ENCODE peak calls at places on chromosomes 16 and 17, in six cellular contexts. U, K, J, H, Q and E are unnamed samples.

GRCh38 chr17:43588121-43588520 is 42.0 kb upstream of the ETV4 start:
- DNase-seq in U (no peak), K (no peak), J (no peak), H (no peak), Q (no peak), E (no peak)

GRCh38 chr17:16406742-16407674 is 8.4 kb upstream of the TRPV2 start:
- DNase-seq in U (no peak), K (no peak), J (peak), H (no peak), Q (peak), E (peak)

GRCh38 chr17:83064732-83065659 is 14.4 kb upstream of the METRNL start:
- DNase-seq in U (no peak), K (no peak), J (peak), H (peak), Q (peak), E (peak)

GRCh38 chr16:68292425-68292824 is 18.3 kb downstream of the SLC7A6OS start:
- DNase-seq in U (no peak), K (no peak), J (no peak), H (no peak), Q (no peak), E (no peak)

GRCh38 chr17:82944990-82945389 is 105.2 kb upstream of the ZNF750 start:
- DNase-seq in U (no peak), K (no peak), J (no peak), H (no peak), Q (no peak), E (no peak)

GRCh38 chr16:11328172-11329079 is 16.8 kb upstream of the RMI2 start:
- DNase-seq in U (peak), K (no peak), J (peak), H (peak), Q (peak), E (no peak)

GRCh38 chr17:64778367-64779290 is 116.5 kb upstream of the SMURF2 start:
- DNase-seq in U (no peak), K (no peak), J (no peak), H (peak), Q (peak), E (peak)

GRCh38 chr16:845349-845740 is 44.8 kb upstream of the GNG13 start:
- DNase-seq in U (no peak), K (no peak), J (no peak), H (no peak), Q (no peak), E (no peak)

GRCh38 chr16:86303787-86304685 is 206.3 kb upstream of the FOXF1 start:
- DNase-seq in U (no peak), K (no peak), J (no peak), H (peak), Q (peak), E (no peak)

GRCh38 chr16:86298166-86299131 is 211.9 kb upstream of the FOXF1 start:
- DNase-seq in U (no peak), K (no peak), J (no peak), H (peak), Q (no peak), E (no peak)

GRCh38 chr16:86299882-86300490 is 210.3 kb upstream of the FOXF1 start:
- DNase-seq in U (no peak), K (no peak), J (no peak), H (peak), Q (no peak), E (no peak)

GRCh38 chr16:86302710-86303109 is 207.6 kb upstream of the FOXF1 start:
- DNase-seq in U (no peak), K (no peak), J (no peak), H (peak), Q (no peak), E (no peak)

GRCh38 chr16:86300746-86301480 is 209.4 kb upstream of the FOXF1 start:
- DNase-seq in U (no peak), K (no peak), J (no peak), H (peak), Q (no peak), E (no peak)
- TF ChIP-seq CTCF in U (no peak), K (no peak), J (no peak), H (no peak), Q (no peak), E (no peak)

GRCh38 chr16:29663020-29663828 is at the start of gene SPN:
- DNase-seq in U (no peak), K (no peak), J (no peak), H (no peak), Q (peak), E (no peak)

GRCh38 chr16:29662729-29663019 is 373 bp upstream of the SPN start:
- DNase-seq in U (no peak), K (no peak), J (no peak), H (no peak), Q (peak), E (no peak)

GRCh38 chr16:29665294-29666077 is 2.4 kb downstream of the SPN start:
- DNase-seq in U (no peak), K (no peak), J (no peak), H (no peak), Q (no peak), E (no peak)

GRCh38 chr16:29663829-29664132 is 734 bp downstream of the SPN start:
- DNase-seq in U (no peak), K (no peak), J (no peak), H (no peak), Q (no peak), E (no peak)

DNA sequence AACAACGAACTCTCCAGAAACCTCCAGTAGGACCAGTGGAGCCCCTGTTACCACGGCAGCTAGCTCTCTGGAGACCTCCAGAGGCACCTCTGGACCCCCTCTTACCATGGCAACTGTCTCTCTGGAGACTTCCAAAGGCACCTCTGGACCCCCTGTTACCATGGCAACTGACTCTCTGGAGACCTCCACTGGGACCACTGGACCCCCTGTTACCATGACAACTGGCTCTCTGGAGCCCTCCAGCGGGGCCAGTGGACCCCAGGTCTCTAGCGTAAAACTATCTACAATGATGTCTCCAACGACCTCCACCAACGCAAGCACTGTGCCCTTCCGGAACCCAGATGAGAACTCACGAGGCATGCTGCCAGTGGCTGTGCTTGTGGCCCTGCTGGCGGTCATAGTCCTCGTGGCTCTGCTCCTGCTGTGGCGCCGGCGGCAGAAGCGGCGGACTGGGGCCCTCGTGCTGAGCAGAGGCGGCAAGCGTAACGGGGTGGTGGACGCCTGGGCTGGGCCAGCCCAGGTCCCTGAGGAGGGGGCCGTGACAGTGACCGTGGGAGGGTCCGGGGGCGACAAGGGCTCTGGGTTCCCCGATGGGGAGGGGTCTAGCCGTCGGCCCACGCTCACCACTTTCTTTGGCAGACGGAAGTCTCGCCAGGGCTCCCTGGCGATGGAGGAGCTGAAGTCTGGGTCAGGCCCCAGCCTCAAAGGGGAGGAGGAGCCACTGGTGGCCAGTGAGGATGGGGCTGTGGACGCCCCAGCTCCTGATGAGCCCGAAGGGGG is 1.3 kb downstream of the SPN start:
- DNase-seq in U (no peak), K (no peak), J (no peak), H (no peak), Q (no peak), E (no peak)
- TF ChIP-seq CTCF in U (no peak), K (no peak), J (no peak), H (no peak), Q (no peak), E (no peak)

DNA sequence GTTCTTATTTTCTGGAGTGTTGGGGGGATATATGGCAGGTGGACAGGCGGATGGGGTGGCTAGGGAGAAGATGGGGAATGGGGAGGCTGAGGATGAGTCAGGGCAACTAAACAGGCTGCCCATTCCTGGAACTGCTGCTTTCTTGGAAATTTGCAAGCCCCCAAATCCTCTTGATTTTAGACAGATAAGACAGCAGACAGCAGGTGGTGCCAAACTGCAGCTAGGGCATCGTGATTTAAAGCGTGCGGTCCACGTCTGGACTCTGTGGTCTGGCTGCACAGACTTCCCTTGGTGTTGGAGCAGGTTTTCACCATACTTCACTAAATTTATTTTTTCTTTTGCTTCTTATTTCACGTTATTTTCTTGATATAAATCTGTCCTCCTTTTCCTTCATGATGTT is 10.9 kb upstream of the KRT24 start:
- DNase-seq in U (no peak), K (no peak), J (no peak), H (no peak), Q (no peak), E (no peak)
- TF ChIP-seq CTCF in U (peak), K (no peak), J (no peak), H (no peak), Q (no peak), E (no peak)

DNA sequence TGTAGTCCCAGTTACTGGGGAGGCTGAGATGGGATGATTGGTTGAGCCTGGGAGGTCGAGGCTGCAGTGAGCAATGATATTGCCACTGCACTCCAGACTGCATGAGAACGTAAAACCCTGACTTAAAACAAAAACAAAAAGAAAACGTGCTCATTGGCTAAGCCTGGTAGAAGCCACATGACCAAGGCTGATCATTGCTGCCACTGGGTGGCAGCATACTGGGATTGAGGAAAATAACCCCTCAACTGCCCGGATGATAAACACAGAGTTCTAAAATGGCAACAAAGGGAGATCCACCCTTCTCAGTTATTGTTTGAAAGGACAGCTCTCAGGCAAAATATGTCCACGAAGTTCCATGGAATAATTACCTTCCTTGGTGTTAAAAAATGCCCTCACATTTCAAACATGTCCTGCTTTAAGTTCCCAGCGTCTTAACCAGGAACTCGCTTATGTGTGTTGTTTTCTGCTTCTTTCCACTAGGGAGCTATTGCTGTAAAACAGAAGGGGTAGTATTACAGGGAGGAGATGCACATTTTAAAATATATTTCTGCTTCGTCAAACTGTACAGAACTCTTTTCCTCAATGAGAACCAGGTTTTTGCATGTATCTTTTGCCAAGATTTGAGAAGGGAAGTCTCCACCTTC is 675.3 kb downstream of the MAF start:
- DNase-seq in U (no peak), K (no peak), J (no peak), H (no peak), Q (peak), E (no peak)
- TF ChIP-seq CTCF in U (peak), K (peak), J (peak), H (peak), Q (no peak), E (peak)

DNA sequence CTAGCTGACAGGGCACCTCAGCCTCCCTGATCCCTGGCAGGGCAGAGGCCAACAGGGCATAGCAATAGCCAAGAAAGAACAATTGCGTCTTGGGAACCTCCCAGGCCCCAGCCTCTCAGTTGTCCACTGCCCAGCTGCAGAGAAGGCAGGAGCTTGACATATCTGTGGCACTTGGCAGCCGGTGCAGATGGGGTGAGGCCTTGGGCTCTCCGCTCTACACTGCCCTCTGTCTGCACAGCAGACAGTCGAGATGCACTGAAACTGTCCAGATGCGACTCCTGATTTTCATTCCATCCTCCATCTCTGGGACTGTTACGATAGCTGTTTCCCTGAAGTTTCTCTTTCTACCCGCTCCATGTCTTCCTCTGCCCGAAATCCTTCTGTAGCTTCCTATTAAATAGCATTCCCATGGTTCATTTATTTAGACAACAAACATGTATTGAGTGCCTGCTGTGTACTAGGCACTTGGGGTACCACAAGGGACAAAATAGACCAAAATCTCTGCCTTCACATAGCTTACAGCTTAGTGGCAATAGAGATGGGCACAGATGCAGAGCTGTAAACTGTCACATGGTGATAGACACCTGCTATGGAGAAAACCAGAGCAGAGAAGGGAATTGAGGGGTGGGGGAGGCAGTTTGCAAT is 3.3 kb downstream of the POLR3E start:
- DNase-seq in U (peak), K (peak), J (no peak), H (peak), Q (peak), E (no peak)
- TF ChIP-seq CTCF in U (peak), K (peak), J (peak), H (peak), Q (peak), E (peak)

DNA sequence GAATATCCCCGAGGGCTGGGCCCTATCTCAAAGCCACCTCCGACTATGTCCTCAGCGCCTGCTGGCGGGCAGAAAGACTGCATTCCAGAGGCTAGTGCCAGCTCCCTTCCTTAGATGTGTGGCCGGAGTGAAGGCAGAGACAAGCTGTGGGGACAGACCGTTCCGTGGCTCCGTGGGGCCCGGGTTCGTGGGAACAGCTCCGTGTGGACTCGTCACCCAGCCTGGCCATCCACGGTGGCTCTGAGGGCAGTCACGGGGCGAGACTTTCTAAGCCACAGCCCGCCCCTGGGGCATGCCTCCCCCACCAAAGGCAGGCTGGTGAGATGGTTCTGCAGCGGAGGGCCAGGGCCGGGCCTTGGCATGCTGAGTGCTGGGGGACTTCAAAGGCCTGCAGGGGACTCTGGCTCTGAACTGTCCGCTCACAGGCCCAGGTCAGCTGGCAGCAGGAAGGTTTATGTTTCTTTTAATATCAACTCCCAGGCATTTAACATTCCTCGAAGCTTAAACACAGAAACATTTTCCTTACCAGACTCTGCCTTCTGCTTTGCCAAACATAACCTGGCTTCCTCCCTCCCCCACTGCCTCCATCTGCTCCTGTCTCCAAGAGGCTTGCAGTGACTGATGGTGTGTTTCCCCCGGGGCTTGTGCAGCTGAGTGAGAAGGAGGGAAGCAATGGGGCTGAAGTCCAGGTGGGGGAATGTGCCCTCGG is 50.4 kb downstream of the TIMM22 start:
- DNase-seq in U (no peak), K (no peak), J (peak), H (peak), Q (no peak), E (no peak)
- TF ChIP-seq CTCF in U (no peak), K (no peak), J (peak), H (peak), Q (no peak), E (no peak)

GRCh38 chr16:14606102-14606501 is 24.0 kb downstream of the PARN start:
- DNase-seq in U (no peak), K (no peak), J (no peak), H (no peak), Q (no peak), E (no peak)

GRCh38 chr16:14602443-14602963 is 27.6 kb downstream of the PARN start:
- DNase-seq in U (no peak), K (no peak), J (no peak), H (no peak), Q (no peak), E (no peak)

DNA sequence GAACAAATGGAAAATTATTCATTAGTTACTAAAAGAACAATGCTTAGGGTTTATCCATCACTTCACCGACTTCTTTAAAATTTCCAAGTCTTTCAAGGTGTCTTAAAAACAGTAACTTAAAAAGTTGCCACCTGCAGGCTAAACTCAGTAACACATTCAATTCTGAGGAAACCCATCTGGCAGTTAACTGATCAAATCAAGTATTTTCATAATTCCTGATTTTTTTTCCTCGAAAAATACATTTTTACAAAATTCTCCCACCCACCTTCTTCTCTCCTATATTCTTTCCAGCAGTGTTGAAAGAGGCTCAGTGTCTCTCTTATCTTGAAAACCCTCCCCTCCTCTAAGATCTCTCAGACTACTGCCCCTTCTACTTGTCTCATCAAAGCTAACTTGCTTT is 29.9 kb downstream of the PARN start:
- DNase-seq in U (no peak), K (no peak), J (no peak), H (no peak), Q (no peak), E (no peak)
- TF ChIP-seq CTCF in U (peak), K (peak), J (peak), H (peak), Q (no peak), E (peak)